ENCODE peak calls at places on chromosomes 4 and X, in ten cellular contexts. One of them, this sample, is unnamed.

GRCh38 chr4:26183017-26183416 is 137.8 kb upstream of the RBPJ start:
- DNase-seq in Kasumi-1: no peak
- DNase-seq in stimulated activated CD8-positive, alpha-beta memory T cell treated with anti-CD3 and anti-CD28 coated beads, Interleukin-4, amount 100 ng/mL, for 48 hours: peak
- DNase-seq in Right ventricle myocardium superior: no peak
- DNase-seq in left lobe of liver: no peak
- DNase-seq in hepatocyte: no peak
- DNase-seq in NCI-H774: no peak
- DNase-seq in hippocampal formation: no peak
- DNase-seq in T-helper 22 cell: no peak
- DNase-seq in EH: peak
- DNase-seq in this sample: no peak

GRCh38 chrX:65196758-65197371 is 220.6 kb upstream of the ZC4H2 start:
- DNase-seq in hepatocyte: peak
- DNase-seq in Right ventricle myocardium superior: no peak
- DNase-seq in left lobe of liver: peak
- DNase-seq in T-helper 22 cell: no peak
- DNase-seq in Kasumi-1: no peak
- DNase-seq in NCI-H774: no peak
- DNase-seq in EH: no peak
- DNase-seq in stimulated activated CD8-positive, alpha-beta memory T cell treated with anti-CD3 and anti-CD28 coated beads, Interleukin-4, amount 100 ng/mL, for 48 hours: no peak
- DNase-seq in hippocampal formation: no peak
- DNase-seq in this sample: no peak

GRCh38 chrX:129980540-129981206 is 1.8 kb upstream of the BCORL1 start:
- DNase-seq in NCI-H774: peak
- DNase-seq in T-helper 22 cell: no peak
- DNase-seq in stimulated activated CD8-positive, alpha-beta memory T cell treated with anti-CD3 and anti-CD28 coated beads, Interleukin-4, amount 100 ng/mL, for 48 hours: peak
- DNase-seq in left lobe of liver: peak
- DNase-seq in Kasumi-1: no peak
- DNase-seq in hepatocyte: peak
- DNase-seq in EH: peak
- DNase-seq in hippocampal formation: no peak
- DNase-seq in Right ventricle myocardium superior: peak
- DNase-seq in this sample: no peak

GRCh38 chr4:58209576-58209975 is 1099.4 kb upstream of the IGFBP7 start:
- DNase-seq in hepatocyte: no peak
- DNase-seq in stimulated activated CD8-positive, alpha-beta memory T cell treated with anti-CD3 and anti-CD28 coated beads, Interleukin-4, amount 100 ng/mL, for 48 hours: no peak
- DNase-seq in T-helper 22 cell: no peak
- DNase-seq in Right ventricle myocardium superior: no peak
- DNase-seq in Kasumi-1: no peak
- DNase-seq in left lobe of liver: no peak
- DNase-seq in hippocampal formation: no peak
- DNase-seq in NCI-H774: no peak
- DNase-seq in EH: no peak
- DNase-seq in this sample: no peak

GRCh38 chr4:54440394-54441223 is 211.5 kb downstream of the PDGFRA start:
- DNase-seq in NCI-H774: peak
- DNase-seq in Right ventricle myocardium superior: no peak
- DNase-seq in stimulated activated CD8-positive, alpha-beta memory T cell treated with anti-CD3 and anti-CD28 coated beads, Interleukin-4, amount 100 ng/mL, for 48 hours: no peak
- DNase-seq in hippocampal formation: peak
- DNase-seq in hepatocyte: peak
- DNase-seq in left lobe of liver: no peak
- DNase-seq in Kasumi-1: peak
- DNase-seq in EH: peak
- DNase-seq in T-helper 22 cell: no peak
- DNase-seq in this sample: peak

GRCh38 chr4:133960975-133961374 is 240.6 kb downstream of the PABPC4L start:
- DNase-seq in stimulated activated CD8-positive, alpha-beta memory T cell treated with anti-CD3 and anti-CD28 coated beads, Interleukin-4, amount 100 ng/mL, for 48 hours: no peak
- DNase-seq in hippocampal formation: no peak
- DNase-seq in Kasumi-1: no peak
- DNase-seq in T-helper 22 cell: no peak
- DNase-seq in EH: no peak
- DNase-seq in NCI-H774: no peak
- DNase-seq in hepatocyte: no peak
- DNase-seq in left lobe of liver: no peak
- DNase-seq in Right ventricle myocardium superior: no peak
- DNase-seq in this sample: peak

GRCh38 chr4:139550724-139551429 is 5.1 kb downstream of the SETD7 start:
- DNase-seq in EH: peak
- DNase-seq in T-helper 22 cell: no peak
- DNase-seq in NCI-H774: no peak
- DNase-seq in Kasumi-1: no peak
- DNase-seq in hippocampal formation: no peak
- DNase-seq in left lobe of liver: no peak
- DNase-seq in stimulated activated CD8-positive, alpha-beta memory T cell treated with anti-CD3 and anti-CD28 coated beads, Interleukin-4, amount 100 ng/mL, for 48 hours: no peak
- DNase-seq in hepatocyte: peak
- DNase-seq in Right ventricle myocardium superior: no peak
- DNase-seq in this sample: no peak

GRCh38 chr4:173319696-173320095 is 14.5 kb downstream of the HMGB2 start:
- DNase-seq in hippocampal formation: no peak
- DNase-seq in Kasumi-1: peak
- DNase-seq in left lobe of liver: no peak
- DNase-seq in NCI-H774: no peak
- DNase-seq in hepatocyte: no peak
- DNase-seq in EH: peak
- DNase-seq in T-helper 22 cell: no peak
- DNase-seq in stimulated activated CD8-positive, alpha-beta memory T cell treated with anti-CD3 and anti-CD28 coated beads, Interleukin-4, amount 100 ng/mL, for 48 hours: no peak
- DNase-seq in Right ventricle myocardium superior: no peak
- DNase-seq in this sample: no peak

GRCh38 chr4:1566838-1567518 is 117.1 kb downstream of the FAM53A start:
- DNase-seq in left lobe of liver: no peak
- DNase-seq in NCI-H774: no peak
- DNase-seq in hippocampal formation: no peak
- DNase-seq in Kasumi-1: no peak
- DNase-seq in hepatocyte: no peak
- DNase-seq in Right ventricle myocardium superior: peak
- DNase-seq in T-helper 22 cell: no peak
- DNase-seq in stimulated activated CD8-positive, alpha-beta memory T cell treated with anti-CD3 and anti-CD28 coated beads, Interleukin-4, amount 100 ng/mL, for 48 hours: no peak
- DNase-seq in EH: no peak
- DNase-seq in this sample: no peak

This sample was measured in LHCN-M2.